ENCODE peak calls at places on chromosome 2, in four cellular contexts. E is tibial artery, G is SK-N-SH, T is breast epithelium. X is an unnamed sample.

GRCh38 chr2:149160701-149161217 is 122.3 kb downstream of the LYPD6B start:
- DNase-seq in E (no peak), G (no peak), T (no peak), X (peak; percentile 11)

GRCh38 chr2:8465560-8465959 is 216.3 kb upstream of the ID2 start:
- DNase-seq in E (no peak), G (no peak), T (no peak), X (no peak)

GRCh38 chr2:212618636-212619035 is 80.0 kb upstream of the ERBB4 start:
- DNase-seq in E (no peak), G (no peak), T (no peak), X (no peak)

GRCh38 chr2:11398710-11399109 is 54.3 kb upstream of the ROCK2 start:
- DNase-seq in E (no peak), G (no peak), T (no peak), X (no peak)

GRCh38 chr2:30662268-30663131 is 144.7 kb downstream of the CAPN13 start:
- DNase-seq in E (no peak), G (no peak), T (no peak), X (no peak)

GRCh38 chr2:9071032-9071431 is 67.5 kb upstream of the MBOAT2 start:
- DNase-seq in E (no peak), G (no peak), T (no peak), X (no peak)

GRCh38 chr2:224638338-224638823 is 53.2 kb upstream of the CUL3 start:
- DNase-seq in E (no peak), G (no peak), T (no peak), X (no peak)

GRCh38 chr2:29050591-29050990 is 23.7 kb downstream of the PCARE start:
- DNase-seq in E (no peak), G (no peak), T (no peak), X (no peak)

GRCh38 chr2:217325251-217325650 is 465.4 kb upstream of the TNP1 start:
- DNase-seq in E (no peak), G (no peak), T (no peak), X (no peak)

GRCh38 chr2:43524180-43524965 is 71.5 kb downstream of the THADA start:
- DNase-seq in E (no peak), G (no peak), T (no peak), X (no peak)

GRCh38 chr2:238478216-238478615 is 51.5 kb downstream of the ASB1 start:
- DNase-seq in E (no peak), G (no peak), T (no peak), X (no peak)

GRCh38 chr2:238483656-238484055 is 56.9 kb downstream of the ASB1 start:
- DNase-seq in E (no peak), G (no peak), T (no peak), X (no peak)

GRCh38 chr2:238476258-238476657 is 49.5 kb downstream of the ASB1 start:
- DNase-seq in E (no peak), G (no peak), T (no peak), X (no peak)

GRCh38 chr2:238475571-238475970 is 48.8 kb downstream of the ASB1 start:
- DNase-seq in E (no peak), G (no peak), T (no peak), X (no peak)

GRCh38 chr2:238479847-238480246 is 53.1 kb downstream of the ASB1 start:
- DNase-seq in E (no peak), G (no peak), T (no peak), X (no peak)
- H3K9me3 ChIP-seq in E (peaks cover 31% of the 10 kb centered on the region), G (no peaks in the 10 kb centered on the region), T (peaks cover 26% of the 10 kb centered on the region), X (no peaks in the 10 kb centered on the region)

DNA sequence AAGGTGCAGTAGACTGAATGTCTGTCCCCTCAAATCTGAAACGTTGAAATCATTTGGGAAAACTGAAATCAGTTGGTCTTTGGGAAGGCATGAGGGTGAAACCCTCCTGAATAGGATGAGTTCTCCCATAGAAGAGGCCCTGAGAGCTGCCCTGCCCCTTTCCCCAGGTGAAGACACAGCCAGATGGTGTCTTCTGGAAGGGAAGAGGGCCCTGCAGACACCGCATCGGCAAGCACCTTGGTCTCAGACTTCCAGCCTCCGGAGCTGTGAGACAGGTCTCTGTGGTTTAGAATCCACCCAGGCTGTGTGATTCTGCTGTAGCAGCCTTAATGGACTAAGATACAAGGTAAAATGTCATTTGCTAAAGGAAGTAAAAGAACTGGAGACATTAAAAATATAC is 42.1 kb upstream of the SNTG2 start:
- DNase-seq in E (no peak), G (no peak), T (no peak), X (no peak)
- H3K9me3 ChIP-seq in E (no peaks in the 10 kb centered on the region), G (no peaks in the 10 kb centered on the region), T (no peaks in the 10 kb centered on the region), X (no peaks in the 10 kb centered on the region)

GRCh38 chr2:220857371-220857770 is 714.7 kb downstream of the EPHA4 start:
- DNase-seq in E (no peak), G (no peak), T (no peak), X (no peak)

GRCh38 chr2:220856486-220856885 is 715.6 kb downstream of the EPHA4 start:
- DNase-seq in E (no peak), G (no peak), T (no peak), X (no peak)

GRCh38 chr2:220858101-220858500 is 714.0 kb downstream of the EPHA4 start:
- DNase-seq in E (no peak), G (no peak), T (no peak), X (no peak)

GRCh38 chr2:220850116-220850515 is 722.0 kb downstream of the EPHA4 start:
- DNase-seq in E (no peak), G (no peak), T (no peak), X (no peak)

DNA sequence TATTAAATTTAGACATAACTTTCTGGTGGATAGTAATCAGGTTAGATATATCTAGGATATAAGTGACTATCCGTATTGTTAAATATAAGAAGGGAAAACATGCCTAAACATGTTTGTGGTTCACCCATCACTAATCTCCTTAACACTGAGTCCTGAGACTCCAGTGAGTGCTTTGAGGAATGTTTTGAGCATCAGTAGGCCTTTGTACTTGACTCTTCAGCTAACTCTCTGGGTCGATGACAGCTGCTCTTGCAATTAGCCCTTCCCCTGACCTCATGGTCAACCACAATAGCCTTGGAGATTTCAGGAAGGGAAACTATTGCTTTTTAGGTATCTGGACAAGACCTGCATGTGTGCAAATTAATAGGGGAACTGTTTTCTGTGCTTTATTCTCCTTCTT is 716.8 kb downstream of the EPHA4 start:
- DNase-seq in E (no peak), G (no peak), T (no peak), X (no peak)
- H3K9me3 ChIP-seq in E (no peaks in the 10 kb centered on the region), G (no peaks in the 10 kb centered on the region), T (no peaks in the 10 kb centered on the region), X (no peaks in the 10 kb centered on the region)

DNA sequence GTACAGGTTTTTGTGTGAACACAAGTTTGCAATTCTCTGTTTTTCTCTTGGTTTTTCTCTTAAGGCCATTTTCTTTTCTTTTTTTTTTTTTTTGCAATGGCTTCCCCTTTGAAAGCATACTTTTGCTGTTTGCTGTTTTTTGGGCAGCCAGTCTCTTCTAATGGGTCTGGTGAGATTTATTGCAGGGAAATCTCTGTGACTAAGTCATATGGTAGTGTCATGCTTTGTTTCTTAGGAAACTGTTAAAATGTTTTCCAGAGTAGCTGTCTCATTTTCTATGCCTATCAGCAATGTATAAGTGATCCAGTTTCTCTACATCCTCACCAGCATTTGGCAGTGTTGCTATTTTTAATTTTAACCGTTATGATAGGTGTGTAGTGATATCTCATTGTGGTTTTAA is 27.9 kb upstream of the CDCA7 start:
- DNase-seq in E (no peak), G (no peak), T (no peak), X (no peak)
- H3K9me3 ChIP-seq in E (peaks cover 34% of the 10 kb centered on the region), G (no peaks in the 10 kb centered on the region), T (peaks cover 65% of the 10 kb centered on the region), X (no peaks in the 10 kb centered on the region)

GRCh38 chr2:239918749-239919148 is 106.4 kb downstream of the NDUFA10 start:
- DNase-seq in E (no peak), G (no peak), T (no peak), X (no peak)

GRCh38 chr2:239919779-239920545 is 105.2 kb downstream of the NDUFA10 start:
- DNase-seq in E (no peak), G (no peak), T (no peak), X (no peak)

GRCh38 chr2:239917957-239918481 is 107.1 kb downstream of the NDUFA10 start:
- DNase-seq in E (peak; percentile 25), G (no peak), T (no peak), X (no peak)

GRCh38 chr2:239916205-239917127 is 108.7 kb downstream of the NDUFA10 start:
- DNase-seq in E (peak; percentile 48), G (no peak), T (no peak), X (no peak)

DNA sequence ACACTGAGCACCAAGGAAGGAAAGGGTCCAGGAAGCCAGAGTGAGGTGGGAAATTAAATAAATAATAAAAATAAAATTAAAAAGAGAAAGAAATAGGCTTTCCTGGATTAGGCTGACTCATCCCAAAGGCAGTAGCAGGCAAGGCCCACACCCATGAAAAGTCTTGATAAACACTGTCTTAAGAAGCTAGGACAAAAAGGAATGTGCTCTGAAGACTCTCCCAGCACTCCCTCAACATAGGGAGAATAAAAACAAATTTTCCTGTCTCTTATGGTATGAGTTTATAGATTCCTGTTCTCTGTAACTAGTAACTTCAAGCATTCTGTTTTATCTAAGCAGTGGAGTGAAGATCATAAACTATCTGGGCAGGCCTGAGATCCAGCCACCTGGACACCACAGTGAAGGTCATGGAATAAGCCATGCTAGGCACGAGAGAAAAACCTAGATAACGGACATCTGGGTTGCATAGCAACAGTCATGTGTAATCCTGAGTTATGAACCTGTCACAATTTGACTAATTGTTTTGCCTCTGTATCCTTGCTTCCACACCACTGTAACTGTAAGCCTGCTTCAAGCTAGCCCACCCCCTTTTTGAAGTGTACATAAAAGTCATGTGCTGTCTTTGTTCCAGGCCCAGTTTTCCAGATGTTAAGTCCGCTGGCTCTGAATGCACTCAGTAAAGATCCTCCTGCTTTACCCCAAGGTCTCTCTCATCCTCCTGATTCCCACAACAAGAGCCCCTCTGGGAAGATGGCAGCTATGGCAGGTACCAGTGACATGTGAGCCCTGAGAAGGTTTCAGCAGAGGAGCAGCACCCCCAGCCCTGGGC is 107.8 kb downstream of the NDUFA10 start:
- DNase-seq in E (no peak), G (no peak), T (no peak), X (no peak)
- H3K9me3 ChIP-seq in E (peaks cover 25% of the 10 kb centered on the region), G (no peaks in the 10 kb centered on the region), T (peaks cover 27% of the 10 kb centered on the region), X (no peaks in the 10 kb centered on the region)

DNA sequence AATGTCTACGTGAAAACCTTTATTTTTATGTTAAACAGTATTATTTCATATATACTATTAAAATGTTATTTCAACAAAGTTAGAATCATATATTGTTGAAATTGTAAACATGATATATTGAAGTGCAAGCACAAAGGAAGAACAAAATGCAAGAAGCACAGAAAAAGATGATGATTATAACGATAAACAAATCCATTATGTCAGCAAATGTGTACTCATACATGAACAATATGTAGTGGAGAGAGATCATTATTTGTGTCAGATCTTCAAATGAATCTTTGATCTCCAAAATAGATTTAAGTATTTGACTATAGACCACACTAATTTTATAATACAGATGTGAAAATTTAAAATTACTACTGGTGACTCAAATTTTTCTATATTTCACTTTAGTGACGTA is 1104.4 kb upstream of the CRIM1 start:
- DNase-seq in E (no peak), G (no peak), T (no peak), X (no peak)
- H3K9me3 ChIP-seq in E (no peaks in the 10 kb centered on the region), G (no peaks in the 10 kb centered on the region), T (no peaks in the 10 kb centered on the region), X (no peaks in the 10 kb centered on the region)

X was measured in T-helper 17 cell.